ENCODE peak calls at places on chromosomes 16 and 17, in six cellular contexts. S, C, B, R, I and M are unnamed samples.

GRCh38 chr17:67942810-67943209 is 53.5 kb downstream of the C17orf58 start:
- DNase-seq in C (peak), I (no peak), R (no peak), S (peak), B (no peak), M (peak)

GRCh38 chr17:72618018-72618509 is 474.4 kb downstream of the SLC39A11 start:
- DNase-seq in C (peak), I (no peak), S (no peak), R (no peak), B (peak), M (peak)

GRCh38 chr17:27965224-27965623 is 72.1 kb upstream of the LYRM9 start:
- DNase-seq in B (no peak), S (no peak), I (no peak), C (no peak), R (no peak), M (no peak)

GRCh38 chr17:18246880-18247612 is 11.5 kb downstream of the FLII start:
- DNase-seq in S (peak), I (peak), R (peak), C (peak), B (peak), M (peak)

GRCh38 chr17:37833237-37833859 is 88.5 kb upstream of the HNF1B start:
- DNase-seq in I (no peak), R (no peak), C (no peak), S (no peak), B (peak), M (no peak)

GRCh38 chr17:9564104-9564503 is 11.5 kb downstream of the STX8 start:
- DNase-seq in C (no peak), B (no peak), S (no peak), I (no peak), R (no peak), M (no peak)

GRCh38 chr17:50944054-50944901 is 78.1 kb upstream of the TOB1 start:
- DNase-seq in C (no peak), B (peak), S (no peak), R (peak), I (peak), M (no peak)

GRCh38 chr16:73064227-73064995 is 16.5 kb upstream of the ZFHX3 start:
- DNase-seq in C (no peak), S (peak), I (no peak), R (peak), B (no peak), M (peak)

GRCh38 chr16:11783319-11784047 is 13.6 kb downstream of the ZC3H7A start:
- DNase-seq in C (peak), B (no peak), R (no peak), S (peak), I (no peak), M (peak)

GRCh38 chr17:15377200-15377599 is 35.8 kb upstream of the TEKT3 start:
- DNase-seq in I (no peak), R (no peak), C (peak), B (no peak), S (peak), M (peak)

GRCh38 chr16:52518884-52519283 is 28.1 kb downstream of the TOX3 start:
- DNase-seq in B (no peak), R (no peak), C (no peak), I (no peak), S (no peak), M (no peak)

GRCh38 chr16:14529010-14529669 is 100.9 kb downstream of the PARN start:
- DNase-seq in I (no peak), S (peak), C (peak), B (peak), R (peak), M (peak)

GRCh38 chr16:12291989-12292759 is 315.6 kb downstream of the SNX29 start:
- DNase-seq in B (no peak), C (no peak), S (no peak), I (no peak), R (no peak), M (no peak)

GRCh38 chr17:48679385-48680096 is 42.8 kb downstream of the PRAC1 start:
- DNase-seq in S (no peak), C (peak), R (no peak), B (no peak), I (no peak), M (no peak)

GRCh38 chr17:58788199-58788598 is 32.5 kb downstream of the PPM1E start:
- DNase-seq in R (no peak), C (no peak), I (no peak), S (no peak), B (no peak), M (no peak)

GRCh38 chr17:80146121-80147034 is 550 bp downstream of the EIF4A3 start:
- DNase-seq in R (peak), S (peak), B (no peak), I (no peak), C (no peak), M (no peak)

GRCh38 chr16:58814348-58814801 is 80.3 kb upstream of the GOT2 start:
- DNase-seq in C (peak), S (peak), R (no peak), B (peak), I (peak), M (peak)

DNA sequence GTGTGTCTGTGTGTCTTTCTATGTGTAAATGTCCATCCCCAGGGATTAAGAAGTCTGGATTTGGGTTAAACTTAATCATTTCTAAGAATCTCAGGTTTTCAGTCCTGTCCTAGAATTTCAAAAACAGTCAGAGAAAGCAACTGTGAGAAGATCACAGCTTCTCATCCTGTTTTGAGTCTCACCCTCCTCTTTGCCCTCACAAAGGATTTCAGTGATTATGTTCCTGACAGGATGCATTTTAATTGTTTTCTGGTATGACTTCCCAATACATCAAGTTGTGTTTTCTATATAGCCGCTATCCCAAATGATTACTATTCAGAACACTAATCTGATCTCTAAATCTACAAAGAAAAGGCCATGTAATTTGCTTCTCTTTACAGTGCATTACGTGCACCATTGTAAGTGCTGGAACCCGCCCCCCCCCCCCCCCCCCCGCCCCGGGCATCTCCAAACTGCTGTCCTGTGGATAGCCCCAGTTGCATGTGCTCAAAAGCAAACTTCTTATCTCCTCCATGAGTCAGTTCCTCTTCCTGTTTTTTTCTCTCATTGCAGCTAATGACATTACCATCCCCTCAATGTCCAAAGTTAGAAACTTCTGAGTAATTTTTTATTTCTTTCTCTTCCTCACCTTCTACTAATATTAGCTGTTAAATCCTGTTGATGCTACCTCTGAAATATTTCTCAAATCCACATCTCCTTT is 73.9 kb downstream of the CDH13 start:
- DNase-seq in B (no peak), I (no peak), R (no peak), C (peak), S (peak), M (no peak)
- H3K4me3 ChIP-seq in B (no peak), I (no peak), R (no peak), C (no peak), S (no peak), M (no peak)

DNA sequence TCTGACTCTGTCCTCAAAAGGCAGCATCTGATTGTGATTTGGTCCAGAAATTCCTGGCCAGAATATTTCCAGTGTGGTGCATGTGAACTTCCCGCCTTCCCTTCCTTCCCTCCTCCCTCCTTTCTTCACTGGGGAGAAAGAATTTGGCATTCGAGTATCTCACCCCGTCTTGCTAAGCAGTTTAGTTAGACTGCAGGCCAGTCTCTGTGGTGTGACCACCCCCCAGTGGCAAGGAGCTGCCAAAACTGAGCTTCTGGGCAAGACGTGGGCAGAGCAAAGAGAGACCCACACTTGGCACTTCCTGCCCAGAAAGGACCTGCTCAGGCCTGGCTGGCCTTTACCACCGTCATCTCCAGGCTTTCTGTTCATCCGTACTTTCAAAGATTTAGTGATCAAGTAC is 36.4 kb downstream of the SNX20 start:
- DNase-seq in B (peak), R (no peak), S (peak), C (peak), I (no peak), M (peak)
- TF ChIP-seq CTCF in B (no peak), R (peak), S (peak), C (peak), I (peak), M (peak)

GRCh38 chr16:84608281-84608680 is 9.6 kb downstream of the COTL1 start:
- DNase-seq in B (no peak), C (no peak), S (no peak), R (no peak), I (peak), M (no peak)
- H3K4me3 ChIP-seq in B (no peak), C (no peak), S (no peak), R (no peak), I (no peak), M (no peak)

GRCh38 chr16:78925071-78925714 is 675.3 kb downstream of the MAF start:
- DNase-seq in C (peak), R (no peak), S (no peak), B (peak), I (no peak), M (peak)
- TF ChIP-seq CTCF in C (peak), R (no peak), S (no peak), B (peak), I (peak), M (peak)